ENCODE peak calls at places on chromosomes 12 and 14, in ten cellular contexts. T, C, Z, A, L, N, X, I, R and K are unnamed samples.

GRCh38 chr12:121190523-121191031 is 19.4 kb upstream of the P2RX4 start:
- DNase-seq in T (peak; percentile 82), C (peak; percentile 97), Z (no peak), A (no peak), L (no peak), N (no peak), X (no peak), I (peak; percentile 88), R (peak; percentile 68), K (no peak)

GRCh38 chr14:26941521-26941920 is 343.7 kb upstream of the NOVA1 start:
- DNase-seq in T (no peak), C (no peak), Z (no peak), A (no peak), L (no peak), N (no peak), X (no peak), I (no peak), R (no peak), K (no peak)

GRCh38 chr14:81193924-81194633 is 26.7 kb downstream of the GTF2A1 start:
- DNase-seq in T (no peak), C (no peak), Z (no peak), A (no peak), L (no peak), N (peak; percentile 25), X (no peak), I (no peak), R (peak; percentile 57), K (no peak)

GRCh38 chr14:60867503-60868172 is 113.2 kb downstream of the TRMT5 start:
- DNase-seq in T (no peak), C (peak; percentile 40), Z (no peak), A (no peak), L (no peak), N (no peak), X (no peak), I (no peak), R (peak; percentile 78), K (no peak)

GRCh38 chr12:51819851-51820720 is 28.4 kb downstream of the FIGNL2 start:
- DNase-seq in T (peak; percentile 8), C (no peak), Z (peak; percentile 54), A (peak; percentile 24), L (no peak), N (peak; percentile 40), X (no peak), I (no peak), R (no peak), K (peak; percentile 80)

GRCh38 chr12:77325505-77325904 is 260.1 kb upstream of the E2F7 start:
- DNase-seq in T (no peak), C (no peak), Z (peak; percentile 54), A (peak; percentile 62), L (peak; percentile 53), N (no peak), X (no peak), I (peak; percentile 33), R (no peak), K (no peak)

GRCh38 chr14:35402323-35403084 is 2.0 kb downstream of the NFKBIA start:
- DNase-seq in T (no peak), C (peak; percentile 56), Z (no peak), A (no peak), L (no peak), N (no peak), X (no peak), I (no peak), R (no peak), K (peak; percentile 69)

GRCh38 chr12:56206373-56207166 is 15.2 kb downstream of the RNF41 start:
- DNase-seq in T (peak; percentile 55), C (peak; percentile 54), Z (peak; percentile 67), A (peak; percentile 69), L (peak; percentile 88), N (peak; percentile 38), X (no peak), I (peak; percentile 64), R (peak; percentile 64), K (no peak)

DNA sequence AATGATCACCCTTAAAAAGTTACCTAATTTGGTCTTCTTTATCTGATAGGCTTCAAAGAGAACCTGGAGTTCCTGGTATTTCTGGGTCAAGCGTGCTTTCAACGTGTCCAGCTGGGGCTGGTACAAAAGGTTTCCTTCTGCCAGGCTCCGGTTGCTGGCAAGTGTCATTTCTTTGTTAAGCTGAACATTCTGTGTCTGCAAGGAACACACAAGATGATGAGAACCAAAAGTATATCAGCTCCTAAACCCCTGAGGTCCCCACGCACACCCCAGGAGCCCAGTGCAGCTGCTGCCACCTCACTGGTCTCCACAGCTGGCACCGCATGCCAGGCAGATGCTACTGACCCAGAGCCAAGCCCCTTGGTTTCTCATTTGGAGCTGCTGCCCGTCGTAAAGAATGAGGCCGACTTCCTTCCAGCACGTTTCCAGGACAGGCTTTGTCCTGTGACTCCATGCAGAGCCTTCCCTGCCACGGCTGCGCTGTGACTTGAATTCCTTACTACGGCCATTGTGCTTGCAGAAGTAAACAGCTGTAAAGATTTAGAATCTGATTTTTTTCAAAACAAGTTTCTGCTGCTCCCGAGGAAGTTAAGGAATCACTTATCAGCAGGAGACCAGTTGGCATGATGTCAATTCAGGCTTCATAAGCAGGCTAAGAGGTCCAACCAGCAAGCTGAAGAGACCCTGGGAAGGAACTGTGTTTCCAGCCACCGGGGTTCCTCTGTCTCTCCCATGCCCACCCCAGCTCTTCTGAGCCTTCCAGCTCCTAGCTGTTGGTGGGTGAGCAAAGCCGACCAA is 24.9 kb downstream of the VPS37B start:
- DNase-seq in T (peak; percentile 67), C (peak; percentile 70), Z (peak; percentile 30), A (peak; percentile 80), L (no peak), N (no peak), X (no peak), I (peak; percentile 56), R (no peak), K (peak; percentile 58)
- H3K9ac ChIP-seq in T (peak overlapping the region; percentile 55), C (peak overlapping the region; percentile 70), Z (no peak overlapping the region), A (no peak overlapping the region), L (no peak overlapping the region), N (no peak overlapping the region), X (peak overlapping the region; percentile 62), I (peak overlapping the region; percentile 81), R (no peak overlapping the region), K (no peak overlapping the region)

GRCh38 chr14:70662080-70662479 is 20.4 kb downstream of the TTC9 start:
- DNase-seq in T (no peak), C (no peak), Z (no peak), A (no peak), L (no peak), N (no peak), X (no peak), I (no peak), R (peak; percentile 34), K (no peak)
- H3K9ac ChIP-seq in T (no peak overlapping the region), C (no peak overlapping the region), Z (no peak overlapping the region), A (no peak overlapping the region), L (no peak overlapping the region), N (no peak overlapping the region), X (no peak overlapping the region), I (no peak overlapping the region), R (no peak overlapping the region), K (no peak overlapping the region)

DNA sequence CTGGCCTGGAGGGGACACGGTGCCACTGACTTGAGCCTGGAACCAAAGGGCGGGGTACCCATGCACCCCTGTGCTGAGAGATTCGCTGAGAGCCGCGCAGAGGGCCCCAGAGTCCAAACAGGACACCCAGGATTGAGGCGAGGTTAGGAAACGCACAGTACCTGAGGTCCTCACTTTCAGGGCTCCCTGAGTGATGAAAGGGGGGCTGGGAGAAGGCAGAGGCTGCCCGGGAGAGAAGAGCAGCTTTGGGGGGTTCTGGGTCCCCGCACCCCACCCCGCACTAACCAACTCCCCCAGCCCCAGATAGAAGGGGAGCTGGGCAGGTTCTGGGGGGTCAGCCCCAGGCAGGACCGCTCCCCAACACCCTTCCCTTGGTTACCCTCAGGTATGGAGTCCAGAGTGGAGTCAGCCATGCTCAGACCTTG is 14.5 kb upstream of the ANKRD9 start:
- DNase-seq in T (no peak), C (no peak), Z (no peak), A (no peak), L (no peak), N (no peak), X (no peak), I (no peak), R (no peak), K (peak; percentile 81)
- H3K9ac ChIP-seq in T (peak overlapping the region; percentile 2), C (peak overlapping the region; percentile 28), Z (peak overlapping the region; percentile 8), A (no peak overlapping the region), L (no peak overlapping the region), N (peak overlapping the region; percentile 54), X (peak overlapping the region; percentile 55), I (peak overlapping the region; percentile 64), R (peak overlapping the region; percentile 36), K (peak overlapping the region; percentile 46)

GRCh38 chr14:90384543-90384911 is 12.3 kb upstream of the CALM1 start:
- DNase-seq in T (no peak), C (peak; percentile 46), Z (no peak), A (no peak), L (no peak), N (peak; percentile 45), X (no peak), I (no peak), R (peak; percentile 59), K (no peak)
- H3K9ac ChIP-seq in T (no peak overlapping the region), C (peak overlapping the region; percentile 73), Z (no peak overlapping the region), A (no peak overlapping the region), L (no peak overlapping the region), N (peak overlapping the region; percentile 85), X (peak overlapping the region; percentile 100), I (peak overlapping the region; percentile 93), R (peak overlapping the region; percentile 98), K (peak overlapping the region; percentile 97)

GRCh38 chr14:71726639-71727085 is 205.6 kb upstream of the RGS6 start:
- DNase-seq in T (no peak), C (no peak), Z (no peak), A (no peak), L (no peak), N (no peak), X (no peak), I (peak; percentile 61), R (no peak), K (no peak)

GRCh38 chr14:71725802-71726638 is 206.2 kb upstream of the RGS6 start:
- DNase-seq in T (peak; percentile 85), C (peak; percentile 86), Z (no peak), A (no peak), L (no peak), N (no peak), X (no peak), I (peak; percentile 90), R (peak; percentile 34), K (no peak)

GRCh38 chr14:71730471-71730870 is 201.8 kb upstream of the RGS6 start:
- DNase-seq in T (no peak), C (no peak), Z (no peak), A (no peak), L (no peak), N (no peak), X (no peak), I (no peak), R (no peak), K (no peak)

GRCh38 chr14:71729581-71729980 is 202.6 kb upstream of the RGS6 start:
- DNase-seq in T (no peak), C (no peak), Z (no peak), A (no peak), L (no peak), N (no peak), X (no peak), I (no peak), R (no peak), K (no peak)

GRCh38 chr14:71728386-71728785 is 203.8 kb upstream of the RGS6 start:
- DNase-seq in T (no peak), C (peak; percentile 38), Z (no peak), A (no peak), L (no peak), N (no peak), X (no peak), I (no peak), R (no peak), K (no peak)
- H3K9ac ChIP-seq in T (no peak overlapping the region), C (no peak overlapping the region), Z (no peak overlapping the region), A (no peak overlapping the region), L (no peak overlapping the region), N (no peak overlapping the region), X (no peak overlapping the region), I (no peak overlapping the region), R (no peak overlapping the region), K (no peak overlapping the region)